ENCODE peak calls at places on chromosome 17, in six cellular contexts. M is stimulated activated CD8-positive, alpha-beta memory T cell treated with anti-CD3 and anti-CD28 coated beads, Interleukin-12 subunit alpha, Interleukin-12 subunit beta, amount 100 ng/mL, for 4 hours; S is activated CD4-positive, alpha-beta T cell treated with anti-CD3 and anti-CD28 coated beads for 1 hour; R is astrocyte of the spinal cord; P is NAMALWA; O is EL. W is an unnamed sample.

GRCh38 chr17:37671028-37671812 is 28.0 kb upstream of the DDX52 start:
- DNase-seq in P (no peak), S (no peak), O (no peak), R (no peak), M (no peak), W (no peak)

GRCh38 chr17:2952174-2952845 is 111.1 kb downstream of the OR1D5 start:
- DNase-seq in O (no peak), S (no peak), P (no peak), R (no peak), M (no peak), W (no peak)

GRCh38 chr17:31411707-31412285 is 20.3 kb downstream of the RAB11FIP4 start:
- DNase-seq in R (no peak), P (no peak), M (no peak), O (no peak), S (no peak), W (no peak)

GRCh38 chr17:32100971-32101631 is 41.2 kb upstream of the RHOT1 start:
- DNase-seq in R (no peak), O (no peak), M (no peak), S (no peak), P (no peak), W (no peak)

GRCh38 chr17:79033046-79033616 is 9.2 kb downstream of the C1QTNF1 start:
- DNase-seq in R (no peak), P (no peak), S (no peak), O (no peak), M (no peak), W (no peak)

GRCh38 chr17:66255112-66255511 is 25.9 kb upstream of the APOH start:
- DNase-seq in S (no peak), R (peak), P (peak), M (no peak), O (peak), W (no peak)

GRCh38 chr17:6470751-6471521 is 26.7 kb downstream of the PIMREG start:
- DNase-seq in M (no peak), S (no peak), O (peak), R (no peak), P (no peak), W (no peak)

GRCh38 chr17:41049110-41049509 is 2.0 kb upstream of the KRTAP2-1 start:
- DNase-seq in M (no peak), S (no peak), P (no peak), R (peak), O (peak), W (no peak)

GRCh38 chr17:7955414-7956042 is 23.5 kb downstream of the CNTROB start:
- DNase-seq in P (no peak), S (no peak), M (no peak), O (no peak), R (no peak), W (no peak)

GRCh38 chr17:17161759-17162158 is 44.4 kb downstream of the PLD6 start:
- DNase-seq in P (no peak), M (no peak), S (no peak), O (no peak), R (no peak), W (no peak)

GRCh38 chr17:68840073-68840472 is 115.1 kb downstream of the ABCA8 start:
- DNase-seq in P (no peak), M (no peak), S (no peak), R (no peak), O (no peak), W (no peak)

GRCh38 chr17:67434061-67434525 is 57.0 kb downstream of the PITPNC1 start:
- DNase-seq in M (peak), P (no peak), S (peak), O (no peak), R (no peak), W (peak)

GRCh38 chr17:10674696-10675095 is 17.6 kb upstream of the MYH3 start:
- DNase-seq in M (no peak), O (no peak), R (no peak), S (no peak), P (no peak), W (no peak)

GRCh38 chr17:67526700-67527099 is 149.6 kb downstream of the PITPNC1 start:
- DNase-seq in M (no peak), S (no peak), O (no peak), R (no peak), P (no peak), W (no peak)

GRCh38 chr17:78151514-78152008 is 5.4 kb downstream of the C17orf99 start:
- DNase-seq in O (peak), R (no peak), S (no peak), M (no peak), P (no peak), W (no peak)

GRCh38 chr17:49194297-49194607 is 16.1 kb downstream of the GNGT2 start:
- DNase-seq in M (no peak), S (no peak), R (no peak), P (no peak), O (no peak), W (no peak)

GRCh38 chr17:14048169-14048568 is 21.1 kb upstream of the COX10 start:
- DNase-seq in M (no peak), R (no peak), O (peak), S (no peak), P (peak), W (no peak)

GRCh38 chr17:30958187-30958586 is 12.7 kb upstream of the RNF135 start:
- DNase-seq in R (no peak), M (no peak), S (no peak), O (no peak), P (peak), W (no peak)

GRCh38 chr17:57090560-57091185 is 5.6 kb downstream of the AKAP1 start:
- DNase-seq in S (no peak), M (no peak), P (no peak), O (peak), R (no peak), W (no peak)

GRCh38 chr17:79108870-79109269 is 34.2 kb downstream of the ENGASE start:
- DNase-seq in S (no peak), O (no peak), M (no peak), R (no peak), P (no peak), W (no peak)

GRCh38 chr17:65664696-65665095 is 103.2 kb upstream of the AXIN2 start:
- DNase-seq in P (no peak), M (no peak), S (no peak), R (no peak), O (no peak), W (no peak)

GRCh38 chr17:78924481-78925151 is 571 bp downstream of the TIMP2 start:
- DNase-seq in P (no peak), S (no peak), O (peak), R (no peak), M (no peak), W (no peak)

GRCh38 chr17:1953866-1954265 is 71.3 kb downstream of the RTN4RL1 start:
- DNase-seq in R (no peak), S (no peak), M (no peak), O (peak), P (no peak), W (no peak)

GRCh38 chr17:32609085-32609484 is 122.3 kb downstream of the CDK5R1 start:
- DNase-seq in O (peak), M (peak), R (peak), S (peak), P (peak), W (peak)

GRCh38 chr17:57636985-57637667 is 108.0 kb downstream of the CCDC182 start:
- DNase-seq in R (peak), S (no peak), O (peak), P (no peak), M (no peak), W (no peak)

GRCh38 chr17:14269473-14269872 is 31.4 kb upstream of the HS3ST3B1 start:
- DNase-seq in P (no peak), M (no peak), S (no peak), R (no peak), O (no peak), W (no peak)

GRCh38 chr17:69810326-69811035 is 264.5 kb upstream of the KCNJ16 start:
- DNase-seq in P (no peak), S (no peak), O (no peak), R (no peak), M (no peak), W (no peak)

W was measured in stimulated activated effector memory CD8-positive, alpha-beta T cell treated with anti-CD3 and anti-CD28 coated beads, Interleukin-12 subunit alpha, Interleukin-12 subunit beta, amount 100 ng/mL, for 72 hours.